ENCODE peak calls at places on chromosomes 13 and 19, in nine cellular contexts. B is AG04450; G is ACHN; H is smooth muscle cell of the brain vasculature; F is HuH-7; E is central memory CD4-positive, alpha-beta T cell; J is amygdala; Q is CD8-positive, alpha-beta T cell; Y is anterior cingulate cortex. V is an unnamed sample.

GRCh38 chr13:24168392-24168750 is 7.9 kb downstream of the SPATA13 start:
- DNase-seq in B (no peak), G (no peak), H (no peak), F (no peak), E (no peak), J (no peak), Q (no peak), Y (no peak), V (no peak)

GRCh38 chr19:44737238-44738160 is 11.0 kb upstream of the BCL3 start:
- DNase-seq in B (no peak), G (no peak), H (no peak), F (no peak), E (no peak), J (no peak), Q (no peak), Y (no peak), V (no peak)

GRCh38 chr13:87872813-87873212 is 201.6 kb downstream of the SLITRK5 start:
- DNase-seq in B (no peak), G (no peak), H (no peak), F (no peak), E (no peak), J (no peak), Q (no peak), Y (no peak), V (no peak)

GRCh38 chr19:11767633-11768133 is 883 bp downstream of the ZNF441 start:
- DNase-seq in B (no peak), G (no peak), H (no peak), F (peak), E (no peak), J (peak), Q (peak), Y (no peak), V (no peak)

GRCh38 chr19:53624776-53625540 is 6.8 kb upstream of the DPRX start:
- DNase-seq in B (no peak), G (no peak), H (no peak), F (no peak), E (no peak), J (no peak), Q (no peak), Y (no peak), V (no peak)

GRCh38 chr13:72164811-72165210 is 297.8 kb upstream of the DACH1 start:
- DNase-seq in B (no peak), G (no peak), H (no peak), F (no peak), E (no peak), J (no peak), Q (no peak), Y (no peak), V (no peak)

GRCh38 chr19:883661-884211 is 9.3 kb downstream of the MED16 start:
- DNase-seq in B (no peak), G (no peak), H (no peak), F (no peak), E (no peak), J (no peak), Q (no peak), Y (no peak), V (no peak)

GRCh38 chr19:40143612-40144011 is 47.6 kb upstream of the MAP3K10 start:
- DNase-seq in B (no peak), G (no peak), H (no peak), F (no peak), E (peak), J (no peak), Q (peak), Y (no peak), V (peak)

GRCh38 chr19:29811125-29812079 is at the start of gene CCNE1:
- DNase-seq in B (peak), G (peak), H (peak), F (peak), E (peak), J (peak), Q (peak), Y (peak), V (peak)

GRCh38 chr19:15199652-15200574 is 882 bp downstream of the NOTCH3 start:
- DNase-seq in B (no peak), G (no peak), H (no peak), F (no peak), E (no peak), J (no peak), Q (no peak), Y (no peak), V (no peak)

GRCh38 chr19:31175564-31176348 is 173.5 kb downstream of the TSHZ3 start:
- DNase-seq in B (no peak), G (no peak), H (no peak), F (no peak), E (no peak), J (no peak), Q (no peak), Y (no peak), V (no peak)

GRCh38 chr13:110642291-110642981 is 27.1 kb downstream of the NAXD start:
- DNase-seq in B (no peak), G (no peak), H (no peak), F (no peak), E (no peak), J (no peak), Q (no peak), Y (no peak), V (no peak)

GRCh38 chr19:7541481-7541824 is 5.9 kb downstream of the PNPLA6 start:
- DNase-seq in B (no peak), G (no peak), H (no peak), F (no peak), E (no peak), J (no peak), Q (no peak), Y (no peak), V (no peak)

GRCh38 chr19:13983213-13983889 is 22.8 kb downstream of the RFX1 start:
- DNase-seq in B (no peak), G (no peak), H (no peak), F (no peak), E (peak), J (no peak), Q (peak), Y (no peak), V (no peak)

GRCh38 chr19:48543121-48543710 is 8.8 kb upstream of the SULT2B1 start:
- DNase-seq in B (no peak), G (peak), H (no peak), F (no peak), E (no peak), J (no peak), Q (no peak), Y (no peak), V (peak)

GRCh38 chr19:12783226-12783848 is 7.9 kb upstream of the JUNB start:
- DNase-seq in B (no peak), G (no peak), H (no peak), F (no peak), E (no peak), J (no peak), Q (peak), Y (no peak), V (peak)

GRCh38 chr13:33284916-33285315 is 639 bp downstream of the STARD13 start:
- DNase-seq in B (no peak), G (no peak), H (no peak), F (no peak), E (no peak), J (no peak), Q (no peak), Y (no peak), V (no peak)

GRCh38 chr19:29795882-29796523 is 15.8 kb upstream of the CCNE1 start:
- DNase-seq in B (no peak), G (no peak), H (no peak), F (no peak), E (no peak), J (no peak), Q (no peak), Y (no peak), V (no peak)

GRCh38 chr19:18776288-18776594 is 14.9 kb downstream of the COMP start:
- DNase-seq in B (no peak), G (peak), H (no peak), F (no peak), E (no peak), J (no peak), Q (no peak), Y (no peak), V (no peak)

GRCh38 chr19:47024502-47024901 is 4.9 kb downstream of the NPAS1 start:
- DNase-seq in B (no peak), G (no peak), H (no peak), F (no peak), E (no peak), J (no peak), Q (no peak), Y (no peak), V (no peak)

GRCh38 chr19:35141627-35142401 is 1.2 kb upstream of the FXYD7 start:
- DNase-seq in B (no peak), G (peak), H (no peak), F (no peak), E (no peak), J (peak), Q (peak), Y (no peak), V (no peak)

GRCh38 chr19:4557186-4557970 is 2.1 kb downstream of the SEMA6B start:
- DNase-seq in B (no peak), G (no peak), H (no peak), F (peak), E (no peak), J (no peak), Q (no peak), Y (no peak), V (no peak)

GRCh38 chr13:89695343-89696257 is 1651.9 kb upstream of the MIR17HG start:
- DNase-seq in B (peak), G (peak), H (peak), F (peak), E (no peak), J (no peak), Q (no peak), Y (no peak), V (no peak)

GRCh38 chr13:49097374-49097773 is 121.7 kb downstream of the FNDC3A start:
- DNase-seq in B (peak), G (no peak), H (peak), F (no peak), E (no peak), J (no peak), Q (no peak), Y (no peak), V (no peak)

GRCh38 chr13:78241278-78241919 is 322.8 kb upstream of the EDNRB start:
- DNase-seq in B (peak), G (peak), H (no peak), F (peak), E (no peak), J (no peak), Q (no peak), Y (no peak), V (peak)

V was measured in GDM1.